ENCODE peak calls at places on chromosomes 5 and 9, in four cellular contexts. L, I, D and U are unnamed samples.

GRCh38 chr5:90528704-90529233 is 615 bp downstream of the LYSMD3 start:
- DNase-seq in L (peak), I (peak), D (no peak), U (no peak)

GRCh38 chr5:37494756-37495155 is 115.6 kb downstream of the WDR70 start:
- DNase-seq in L (peak), I (no peak), D (no peak), U (no peak)

GRCh38 chr9:82903503-82903902 is 159.4 kb downstream of the RASEF start:
- DNase-seq in L (peak), I (no peak), D (no peak), U (no peak)

GRCh38 chr5:65394078-65394477 is 87.6 kb downstream of the ADAMTS6 start:
- DNase-seq in L (peak), I (peak), D (no peak), U (peak)

GRCh38 chr5:169567079-169567478 is 16.5 kb upstream of the SPDL1 start:
- DNase-seq in L (peak), I (no peak), D (no peak), U (no peak)

GRCh38 chr5:777756-778161 is 6.8 kb downstream of the ZDHHC11B start:
- DNase-seq in L (no peak), I (peak), D (peak), U (no peak)

GRCh38 chr9:70902171-70902570 is 219.2 kb downstream of the TRPM3 start:
- DNase-seq in L (peak), I (no peak), D (no peak), U (no peak)

GRCh38 chr5:146965781-146966659 is 87.5 kb upstream of the PPP2R2B start:
- DNase-seq in L (peak), I (peak), D (no peak), U (peak)

GRCh38 chr5:82356808-82357671 is 78.9 kb upstream of the RPS23 start:
- DNase-seq in L (peak), I (peak), D (peak), U (peak)

GRCh38 chr5:82019342-82020138 is 47.7 kb downstream of the ATG10 start:
- DNase-seq in L (no peak), I (no peak), D (no peak), U (no peak)

GRCh38 chr9:133379153-133380086 is 3.3 kb downstream of the STKLD1 start:
- DNase-seq in L (no peak), I (no peak), D (no peak), U (no peak)

GRCh38 chr9:75962186-75963036 is 71.9 kb downstream of the PCSK5 start:
- DNase-seq in L (no peak), I (no peak), D (no peak), U (no peak)

GRCh38 chr9:126301985-126302603 is 24.5 kb upstream of the MVB12B start:
- DNase-seq in L (peak), I (peak), D (no peak), U (peak)

GRCh38 chr5:54785729-54786548 is 199.5 kb downstream of the ESM1 start:
- DNase-seq in L (peak), I (no peak), D (no peak), U (no peak)

GRCh38 chr9:98255578-98256296 is at the start of gene TBC1D2:
- DNase-seq in L (peak), I (peak), D (peak), U (peak)

GRCh38 chr9:113635586-113635985 is 172.1 kb downstream of the RGS3 start:
- DNase-seq in L (no peak), I (no peak), D (peak), U (no peak)

GRCh38 chr5:96615223-96615622 is 47.0 kb upstream of the CAST start:
- DNase-seq in L (no peak), I (no peak), D (no peak), U (no peak)

GRCh38 chr5:10505517-10506095 is 58.3 kb upstream of the ANKRD33B start:
- DNase-seq in L (no peak), I (no peak), D (no peak), U (no peak)

GRCh38 chr5:32680183-32680582 is 30.9 kb upstream of the NPR3 start:
- DNase-seq in L (no peak), I (no peak), D (no peak), U (no peak)

GRCh38 chr5:35247645-35248034 is 17.4 kb upstream of the PRLR start:
- DNase-seq in L (peak), I (no peak), D (no peak), U (no peak)

GRCh38 chr5:16508730-16509531 is 43.3 kb upstream of the ZNF622 start:
- DNase-seq in L (peak), I (no peak), D (peak), U (no peak)

GRCh38 chr9:109031241-109031640 is 17.9 kb upstream of the CTNNAL1 start:
- DNase-seq in L (peak), I (no peak), D (no peak), U (no peak)

GRCh38 chr5:34599471-34600117 is 56.5 kb upstream of the RAI14 start:
- DNase-seq in L (peak), I (no peak), D (no peak), U (no peak)

GRCh38 chr5:82100303-82101077 is 128.7 kb downstream of the ATG10 start:
- DNase-seq in L (peak), I (no peak), D (no peak), U (no peak)

GRCh38 chr9:87661241-87661640 is 64.7 kb upstream of the CTSL start:
- DNase-seq in L (no peak), I (no peak), D (no peak), U (no peak)

GRCh38 chr9:137298401-137298982 is 3.6 kb downstream of the NRARP start:
- DNase-seq in L (no peak), I (no peak), D (no peak), U (no peak)

GRCh38 chr5:76014005-76014404 is 69.2 kb upstream of the SV2C start:
- DNase-seq in L (no peak), I (no peak), D (no peak), U (no peak)

DNA sequence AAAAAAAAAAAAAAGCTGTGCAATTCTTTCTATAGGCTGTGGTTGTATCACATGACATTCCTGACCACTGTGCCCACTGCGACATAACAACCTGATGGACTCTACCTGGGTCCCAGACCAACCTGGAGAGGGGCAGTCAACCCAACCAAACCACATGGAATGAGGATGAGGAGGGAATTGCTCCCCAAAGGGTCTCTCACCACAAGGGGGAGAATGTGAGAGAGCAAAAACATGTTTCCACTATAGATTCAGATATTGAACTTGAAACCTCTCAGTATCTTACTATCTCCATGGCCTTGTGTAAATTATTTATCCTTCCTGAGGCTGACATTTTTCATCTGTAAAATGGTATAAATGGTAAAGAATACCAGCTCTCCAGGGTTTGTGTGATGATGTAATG is 66.9 kb upstream of the SV2C start:
- DNase-seq in L (no peak), I (no peak), D (no peak), U (no peak)
- TF ChIP-seq CTCF in L (no peak), I (no peak), D (no peak), U (no peak)

GRCh38 chr5:73153513-73153912 is 19.5 kb upstream of the TMEM174 start:
- DNase-seq in L (no peak), I (no peak), D (no peak), U (no peak)

GRCh38 chr5:73150872-73151271 is 22.1 kb upstream of the TMEM174 start:
- DNase-seq in L (no peak), I (no peak), D (no peak), U (no peak)

GRCh38 chr5:73154607-73155006 is 18.4 kb upstream of the TMEM174 start:
- DNase-seq in L (no peak), I (no peak), D (no peak), U (no peak)

GRCh38 chr5:73151733-73152410 is 21.1 kb upstream of the TMEM174 start:
- DNase-seq in L (no peak), I (no peak), D (no peak), U (no peak)

GRCh38 chr5:73152411-73153388 is 20.3 kb upstream of the TMEM174 start:
- DNase-seq in L (no peak), I (no peak), D (no peak), U (no peak)
- TF ChIP-seq CTCF in L (peak), I (no peak), D (no peak), U (no peak)

DNA sequence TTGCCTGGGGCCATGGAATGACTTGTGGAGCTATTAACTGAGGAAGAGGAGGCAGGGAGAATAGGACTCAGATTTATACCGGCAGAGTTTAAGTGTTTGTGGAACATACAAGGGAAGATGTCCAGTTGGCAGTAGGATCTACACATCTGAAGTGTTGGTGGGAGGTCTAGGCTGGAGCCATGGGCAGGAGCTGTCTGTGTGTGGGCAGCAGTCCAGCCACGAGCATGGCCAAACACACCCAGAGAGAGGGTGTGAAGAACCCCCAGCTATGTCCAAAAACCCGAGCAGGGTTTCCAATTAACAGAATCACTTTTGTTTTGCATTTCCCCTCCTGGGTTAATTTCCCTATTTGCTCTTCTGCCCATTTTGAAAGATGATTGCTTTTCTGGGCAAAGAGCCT is 393.7 kb downstream of the CDK5RAP2 start:
- DNase-seq in L (no peak), I (no peak), D (no peak), U (no peak)
- TF ChIP-seq CTCF in L (no peak), I (no peak), D (no peak), U (no peak)

DNA sequence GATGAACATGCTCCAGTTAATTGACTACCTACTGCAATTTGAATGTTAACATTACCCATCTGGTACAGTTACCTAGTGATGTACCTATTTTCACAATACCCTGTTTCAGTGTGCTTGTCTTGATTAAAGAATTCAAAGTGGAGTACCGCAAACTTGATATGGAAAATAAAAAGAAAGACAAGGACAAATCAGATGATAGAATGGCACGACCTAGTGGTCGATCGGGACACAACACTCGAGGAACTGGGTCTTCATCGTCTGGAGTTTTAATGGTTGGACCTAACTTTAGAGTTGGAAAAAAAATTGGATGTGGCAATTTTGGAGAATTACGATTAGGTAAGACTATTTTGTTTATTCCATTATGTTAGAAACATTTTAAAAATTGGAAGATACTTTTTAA is 33.5 kb downstream of the CSNK1G3 start:
- DNase-seq in L (peak), I (no peak), D (no peak), U (no peak)
- TF ChIP-seq CTCF in L (peak), I (no peak), D (peak), U (peak)

DNA sequence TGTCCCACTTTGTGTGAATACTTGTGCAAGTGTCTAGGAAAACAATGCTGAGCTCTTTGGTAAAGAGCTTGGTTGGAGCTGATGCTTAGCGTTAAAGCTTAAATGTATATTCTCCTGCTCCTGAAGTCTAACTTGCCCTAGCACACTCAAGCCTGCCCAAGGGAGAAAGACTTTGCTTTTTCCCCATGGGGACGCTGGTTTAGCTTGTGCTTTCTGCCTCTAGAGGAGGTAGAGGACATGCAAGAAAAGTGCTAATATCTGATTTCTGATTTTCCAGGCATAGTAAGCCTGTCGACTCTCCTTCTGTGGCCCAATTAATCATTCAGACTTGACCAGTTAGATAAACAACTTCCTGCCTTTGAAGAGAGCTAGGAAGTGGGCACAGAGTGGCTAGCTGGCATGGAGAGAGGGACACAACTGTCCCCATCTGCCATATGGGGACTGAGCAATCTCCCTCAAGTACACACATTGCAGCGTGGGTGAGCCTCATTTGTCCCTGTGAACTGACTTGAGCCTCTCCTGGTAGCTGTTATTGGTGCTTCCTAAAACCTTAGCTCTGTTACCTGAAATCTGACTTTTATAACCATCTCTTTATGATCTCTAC is 348.4 kb downstream of the BRINP1 start:
- DNase-seq in L (no peak), I (no peak), D (no peak), U (no peak)
- TF ChIP-seq CTCF in L (no peak), I (no peak), D (no peak), U (no peak)